ENCODE peak calls at places on chromosome 17, in nine cellular contexts. E, Y, N, R, I, J, O, Z and S are unnamed samples.

GRCh38 chr17:9298776-9299295 is 276.8 kb downstream of the STX8 start:
- DNase-seq in E (no peak), Y (no peak), N (no peak), R (no peak), I (no peak), J (no peak), O (no peak), Z (no peak), S (no peak)

GRCh38 chr17:73371285-73371684 is 59.5 kb upstream of the CDC42EP4 start:
- DNase-seq in E (peak), Y (peak), N (peak), R (no peak), I (no peak), J (no peak), O (no peak), Z (peak), S (no peak)

GRCh38 chr17:77487677-77488530 is 347.1 kb downstream of the SEC14L1 start:
- DNase-seq in E (no peak), Y (no peak), N (no peak), R (peak), I (no peak), J (no peak), O (no peak), Z (no peak), S (no peak)

GRCh38 chr17:48994548-48995331 is 2.4 kb upstream of the IGF2BP1 start:
- DNase-seq in E (no peak), Y (no peak), N (no peak), R (no peak), I (no peak), J (no peak), O (no peak), Z (no peak), S (no peak)

GRCh38 chr17:77496831-77497577 is 356.2 kb downstream of the SEC14L1 start:
- DNase-seq in E (no peak), Y (no peak), N (no peak), R (no peak), I (no peak), J (no peak), O (no peak), Z (no peak), S (no peak)

GRCh38 chr17:27818311-27819170 is 18.2 kb upstream of the NOS2 start:
- DNase-seq in E (no peak), Y (no peak), N (no peak), R (no peak), I (no peak), J (no peak), O (no peak), Z (no peak), S (no peak)

GRCh38 chr17:67836205-67836987 is 11.1 kb downstream of the BPTF start:
- DNase-seq in E (peak), Y (no peak), N (peak), R (no peak), I (no peak), J (no peak), O (no peak), Z (peak), S (no peak)

GRCh38 chr17:65228287-65228686 is 91.1 kb downstream of the RGS9 start:
- DNase-seq in E (no peak), Y (no peak), N (no peak), R (no peak), I (no peak), J (no peak), O (no peak), Z (no peak), S (peak)

GRCh38 chr17:16568541-16569357 is at the start of gene ZNF287:
- DNase-seq in E (peak), Y (peak), N (peak), R (peak), I (peak), J (peak), O (peak), Z (peak), S (peak)

GRCh38 chr17:50841949-50842354 is 6.6 kb downstream of the WFIKKN2 start:
- DNase-seq in E (peak), Y (peak), N (no peak), R (peak), I (peak), J (peak), O (peak), Z (peak), S (peak)

GRCh38 chr17:11561281-11561680 is 37.0 kb upstream of the DNAH9 start:
- DNase-seq in E (no peak), Y (no peak), N (no peak), R (no peak), I (no peak), J (no peak), O (no peak), Z (no peak), S (no peak)

GRCh38 chr17:33778505-33779398 is 476.3 kb upstream of the CCL2 start:
- DNase-seq in E (peak), Y (peak), N (peak), R (peak), I (peak), J (peak), O (no peak), Z (peak), S (peak)

GRCh38 chr17:38550661-38551060 is 55.1 kb downstream of the SRCIN1 start:
- DNase-seq in E (no peak), Y (peak), N (no peak), R (peak), I (no peak), J (no peak), O (no peak), Z (peak), S (no peak)

GRCh38 chr17:37493249-37494027 is 3.7 kb downstream of the DUSP14 start:
- DNase-seq in E (peak), Y (peak), N (peak), R (no peak), I (no peak), J (no peak), O (no peak), Z (peak), S (no peak)

GRCh38 chr17:78621720-78622490 is 44.7 kb upstream of the DNAH17 start:
- DNase-seq in E (no peak), Y (no peak), N (no peak), R (peak), I (no peak), J (no peak), O (no peak), Z (no peak), S (no peak)

GRCh38 chr17:19338031-19338990 is 24.2 kb downstream of the B9D1 start:
- DNase-seq in E (peak), Y (peak), N (no peak), R (peak), I (peak), J (peak), O (no peak), Z (peak), S (peak)

GRCh38 chr17:44416558-44417289 is 27.3 kb upstream of the ITGA2B start:
- DNase-seq in E (no peak), Y (no peak), N (no peak), R (no peak), I (no peak), J (no peak), O (no peak), Z (no peak), S (no peak)

GRCh38 chr17:77501101-77501566 is 360.4 kb downstream of the SEC14L1 start:
- DNase-seq in E (no peak), Y (no peak), N (no peak), R (no peak), I (no peak), J (peak), O (no peak), Z (no peak), S (no peak)

GRCh38 chr17:64994281-64994680 is 62.3 kb downstream of the GNA13 start:
- DNase-seq in E (no peak), Y (no peak), N (no peak), R (no peak), I (no peak), J (no peak), O (no peak), Z (no peak), S (no peak)

GRCh38 chr17:60231691-60232090 is 81.9 kb downstream of the CA4 start:
- DNase-seq in E (no peak), Y (peak), N (no peak), R (no peak), I (no peak), J (no peak), O (no peak), Z (peak), S (no peak)

GRCh38 chr17:50459756-50460155 is 8.9 kb downstream of the CHAD start:
- DNase-seq in E (no peak), Y (no peak), N (no peak), R (no peak), I (no peak), J (no peak), O (no peak), Z (no peak), S (no peak)

GRCh38 chr17:32943647-32944191 is 15.8 kb downstream of the TMEM98 start:
- DNase-seq in E (no peak), Y (no peak), N (peak), R (no peak), I (no peak), J (peak), O (no peak), Z (peak), S (no peak)

GRCh38 chr17:39836117-39836516 is 28.0 kb downstream of the IKZF3 start:
- DNase-seq in E (no peak), Y (no peak), N (no peak), R (no peak), I (no peak), J (no peak), O (no peak), Z (no peak), S (no peak)

GRCh38 chr17:29627951-29628350 is 5.2 kb upstream of the CORO6 start:
- DNase-seq in E (no peak), Y (no peak), N (no peak), R (no peak), I (no peak), J (no peak), O (no peak), Z (no peak), S (no peak)

GRCh38 chr17:19320876-19321275 is 41.6 kb downstream of the B9D1 start:
- DNase-seq in E (no peak), Y (no peak), N (no peak), R (no peak), I (no peak), J (no peak), O (no peak), Z (no peak), S (no peak)

GRCh38 chr17:35241520-35241919 is 1.4 kb upstream of the SLFN5 start:
- DNase-seq in E (no peak), Y (no peak), N (no peak), R (no peak), I (no peak), J (no peak), O (no peak), Z (no peak), S (no peak)

GRCh38 chr17:67562036-67562435 is 155.7 kb upstream of the NOL11 start:
- DNase-seq in E (no peak), Y (no peak), N (no peak), R (no peak), I (no peak), J (no peak), O (no peak), Z (no peak), S (no peak)

GRCh38 chr17:41352597-41353366 is 2.2 kb upstream of the KRT33A start:
- DNase-seq in E (no peak), Y (peak), N (no peak), R (no peak), I (no peak), J (peak), O (no peak), Z (peak), S (no peak)

GRCh38 chr17:16906670-16907069 is 65.2 kb downstream of the TNFRSF13B start:
- DNase-seq in E (no peak), Y (no peak), N (no peak), R (no peak), I (no peak), J (no peak), O (no peak), Z (no peak), S (no peak)

GRCh38 chr17:50037321-50038107 is 18.4 kb upstream of the ITGA3 start:
- DNase-seq in E (no peak), Y (peak), N (no peak), R (no peak), I (no peak), J (no peak), O (no peak), Z (peak), S (no peak)

GRCh38 chr17:72947475-72947874 is 145.0 kb downstream of the SLC39A11 start:
- DNase-seq in E (no peak), Y (no peak), N (no peak), R (no peak), I (no peak), J (no peak), O (no peak), Z (no peak), S (no peak)